ENCODE peak calls at places on chromosomes 16 and 17, in seven cellular contexts. T is stimulated activated naive CD8-positive, alpha-beta T cell treated with anti-CD3 and anti-CD28 coated beads, Interleukin-15, Interleukin-2, amounts not matched to agents 100 U/mL and 50 U/mL, for 24 hours; D is activated CD4-positive, alpha-beta T cell treated with anti-CD3 and anti-CD28 coated beads for 1 hour; H is AML-193; F is skeletal muscle cell; I is fibroblast of lung; V is astrocyte. O is an unnamed sample.
A peak's percentile ranks its signal among the peaks of the same experiment; 100 is the strongest.

GRCh38 chr17:69478916-69479315 is 64.4 kb downstream of the MAP2K6 start:
- DNase-seq in T (no peak), D (no peak), H (no peak), F (no peak), I (no peak), V (no peak), O (no peak)

GRCh38 chr16:84369938-84370627 is 1.7 kb downstream of the ATP2C2 start:
- DNase-seq in T (no peak), D (no peak), H (no peak), F (no peak), I (no peak), V (no peak), O (no peak)

GRCh38 chr17:80256034-80256350 is 4.7 kb upstream of the RNF213 start:
- DNase-seq in T (no peak), D (no peak), H (no peak), F (no peak), I (no peak), V (no peak), O (no peak)

GRCh38 chr17:57478433-57478832 is 222.1 kb downstream of the MSI2 start:
- DNase-seq in T (no peak), D (no peak), H (no peak), F (no peak), I (peak; percentile 75), V (peak; percentile 98), O (no peak)

GRCh38 chr17:38663125-38663751 is 11.5 kb downstream of the EPOP start:
- DNase-seq in T (peak; percentile 69), D (no peak), H (peak; percentile 68), F (no peak), I (peak; percentile 38), V (peak; percentile 26), O (peak; percentile 20)

GRCh38 chr16:9901-10665 is 43.3 kb downstream of the POLR3K start:
- DNase-seq in T (peak; percentile 1), D (no peak), H (no peak), F (no peak), I (no peak), V (no peak), O (no peak)

GRCh38 chr16:71428883-71429282 is 13.0 kb downstream of the TLE7 start:
- DNase-seq in T (no peak), D (no peak), H (no peak), F (no peak), I (no peak), V (no peak), O (no peak)

GRCh38 chr16:89918453-89919347 is at the start of gene MC1R:
- DNase-seq in T (peak; percentile 46), D (no peak), H (no peak), F (no peak), I (peak; percentile 29), V (peak; percentile 18), O (peak; percentile 32)

GRCh38 chr17:4626734-4627256 is 14.7 kb downstream of the ALOX15 start:
- DNase-seq in T (no peak), D (no peak), H (no peak), F (no peak), I (no peak), V (no peak), O (no peak)

GRCh38 chr17:69250641-69251040 is 22.0 kb upstream of the ABCA10 start:
- DNase-seq in T (no peak), D (no peak), H (no peak), F (no peak), I (no peak), V (peak; percentile 20), O (no peak)

O was measured in fibroblast of gingiva.